ENCODE peak calls at places on chromosomes 13 and 19, in eight cellular contexts. One of them, this sample, is unnamed.

GRCh38 chr19:4042064-4042730 is 24.5 kb downstream of the ZBTB7A start:
- DNase-seq in GM23338: no peak
- DNase-seq in T-cell: no peak
- DNase-seq in gastrocnemius medialis: no peak
- DNase-seq in mucosa of gallbladder: no peak
- DNase-seq in AG10803: no peak
- DNase-seq in cardiac fibroblast: no peak
- DNase-seq in left ventricle myocardium superior: no peak
- DNase-seq in this sample: no peak

GRCh38 chr13:113527272-113527958 is 36.9 kb upstream of the DCUN1D2 start:
- DNase-seq in mucosa of gallbladder: no peak
- DNase-seq in AG10803: no peak
- DNase-seq in gastrocnemius medialis: no peak
- DNase-seq in cardiac fibroblast: no peak
- DNase-seq in T-cell: no peak
- DNase-seq in left ventricle myocardium superior: no peak
- DNase-seq in GM23338: no peak
- DNase-seq in this sample: no peak

GRCh38 chr13:113001251-113002140 is 32.5 kb downstream of the MCF2L start:
- DNase-seq in cardiac fibroblast: peak; percentile 17
- DNase-seq in GM23338: peak; percentile 36
- DNase-seq in AG10803: no peak
- DNase-seq in T-cell: no peak
- DNase-seq in left ventricle myocardium superior: peak; percentile 63
- DNase-seq in mucosa of gallbladder: peak; percentile 41
- DNase-seq in gastrocnemius medialis: no peak
- DNase-seq in this sample: peak; percentile 63

GRCh38 chr19:45355910-45356309 is 14.5 kb downstream of the ERCC2 start:
- DNase-seq in left ventricle myocardium superior: no peak
- DNase-seq in GM23338: no peak
- DNase-seq in T-cell: no peak
- DNase-seq in mucosa of gallbladder: no peak
- DNase-seq in gastrocnemius medialis: no peak
- DNase-seq in AG10803: no peak
- DNase-seq in cardiac fibroblast: no peak
- DNase-seq in this sample: no peak

GRCh38 chr13:52034616-52035226 is 10.2 kb downstream of the UTP14C start:
- DNase-seq in GM23338: no peak
- DNase-seq in T-cell: no peak
- DNase-seq in left ventricle myocardium superior: no peak
- DNase-seq in mucosa of gallbladder: no peak
- DNase-seq in gastrocnemius medialis: no peak
- DNase-seq in AG10803: no peak
- DNase-seq in cardiac fibroblast: no peak
- DNase-seq in this sample: no peak

GRCh38 chr19:41356984-41357739 is 3.4 kb upstream of the TGFB1 start:
- DNase-seq in AG10803: no peak
- DNase-seq in cardiac fibroblast: no peak
- DNase-seq in T-cell: no peak
- DNase-seq in mucosa of gallbladder: no peak
- DNase-seq in left ventricle myocardium superior: no peak
- DNase-seq in gastrocnemius medialis: no peak
- DNase-seq in GM23338: no peak
- DNase-seq in this sample: no peak

GRCh38 chr13:40187836-40188591 is 478.4 kb downstream of the FOXO1 start:
- DNase-seq in AG10803: no peak
- DNase-seq in gastrocnemius medialis: no peak
- DNase-seq in GM23338: peak; percentile 23
- DNase-seq in left ventricle myocardium superior: no peak
- DNase-seq in cardiac fibroblast: no peak
- DNase-seq in mucosa of gallbladder: no peak
- DNase-seq in T-cell: peak; percentile 71
- DNase-seq in this sample: no peak

GRCh38 chr19:4390017-4390861 is 10.1 kb downstream of the SH3GL1 start:
- DNase-seq in cardiac fibroblast: peak; percentile 78
- DNase-seq in left ventricle myocardium superior: peak; percentile 42
- DNase-seq in T-cell: no peak
- DNase-seq in AG10803: peak; percentile 55
- DNase-seq in gastrocnemius medialis: no peak
- DNase-seq in GM23338: peak; percentile 85
- DNase-seq in mucosa of gallbladder: no peak
- DNase-seq in this sample: peak; percentile 59

GRCh38 chr19:29370276-29370675 is 155.5 kb upstream of the VSTM2B start:
- DNase-seq in GM23338: no peak
- DNase-seq in AG10803: no peak
- DNase-seq in T-cell: no peak
- DNase-seq in mucosa of gallbladder: peak; percentile 3
- DNase-seq in gastrocnemius medialis: no peak
- DNase-seq in left ventricle myocardium superior: no peak
- DNase-seq in cardiac fibroblast: no peak
- DNase-seq in this sample: no peak

GRCh38 chr13:51684076-51684475 is 99.8 kb downstream of the WDFY2 start:
- DNase-seq in mucosa of gallbladder: no peak
- DNase-seq in left ventricle myocardium superior: no peak
- DNase-seq in gastrocnemius medialis: no peak
- DNase-seq in GM23338: no peak
- DNase-seq in cardiac fibroblast: peak; percentile 62
- DNase-seq in T-cell: no peak
- DNase-seq in AG10803: peak; percentile 87
- DNase-seq in this sample: no peak

GRCh38 chr19:38049105-38049649 is 142.2 kb downstream of the SIPA1L3 start:
- DNase-seq in GM23338: no peak
- DNase-seq in AG10803: peak; percentile 57
- DNase-seq in T-cell: peak; percentile 52
- DNase-seq in gastrocnemius medialis: no peak
- DNase-seq in cardiac fibroblast: no peak
- DNase-seq in left ventricle myocardium superior: no peak
- DNase-seq in mucosa of gallbladder: no peak
- DNase-seq in this sample: no peak

GRCh38 chr13:45490068-45490467 is 25.3 kb downstream of the COG3 start:
- DNase-seq in cardiac fibroblast: no peak
- DNase-seq in gastrocnemius medialis: no peak
- DNase-seq in T-cell: peak; percentile 12
- DNase-seq in GM23338: peak; percentile 56
- DNase-seq in left ventricle myocardium superior: no peak
- DNase-seq in mucosa of gallbladder: no peak
- DNase-seq in AG10803: no peak
- DNase-seq in this sample: no peak

GRCh38 chr19:17394891-17395415 is 957 bp upstream of the CCDC194 start:
- DNase-seq in left ventricle myocardium superior: peak; percentile 80
- DNase-seq in T-cell: no peak
- DNase-seq in mucosa of gallbladder: peak; percentile 63
- DNase-seq in gastrocnemius medialis: no peak
- DNase-seq in GM23338: peak; percentile 97
- DNase-seq in cardiac fibroblast: peak; percentile 60
- DNase-seq in AG10803: peak; percentile 60
- DNase-seq in this sample: no peak

GRCh38 chr13:35474551-35474950 is 1.9 kb downstream of the MAB21L1 start:
- DNase-seq in gastrocnemius medialis: no peak
- DNase-seq in left ventricle myocardium superior: no peak
- DNase-seq in GM23338: peak; percentile 28
- DNase-seq in AG10803: no peak
- DNase-seq in T-cell: no peak
- DNase-seq in mucosa of gallbladder: no peak
- DNase-seq in cardiac fibroblast: no peak
- DNase-seq in this sample: no peak

GRCh38 chr13:44298314-44298713 is 75.3 kb upstream of the SERP2 start:
- DNase-seq in mucosa of gallbladder: no peak
- DNase-seq in left ventricle myocardium superior: no peak
- DNase-seq in GM23338: no peak
- DNase-seq in gastrocnemius medialis: no peak
- DNase-seq in T-cell: no peak
- DNase-seq in cardiac fibroblast: no peak
- DNase-seq in AG10803: peak; percentile 43
- DNase-seq in this sample: no peak

GRCh38 chr19:1251503-1252220 is 3.3 kb downstream of the MIDN start:
- DNase-seq in gastrocnemius medialis: peak; percentile 61
- DNase-seq in T-cell: peak; percentile 61
- DNase-seq in AG10803: no peak
- DNase-seq in GM23338: no peak
- DNase-seq in left ventricle myocardium superior: no peak
- DNase-seq in cardiac fibroblast: no peak
- DNase-seq in mucosa of gallbladder: peak; percentile 78
- DNase-seq in this sample: peak; percentile 76

GRCh38 chr13:113058988-113059850 is 46.4 kb upstream of the F7 start:
- DNase-seq in mucosa of gallbladder: no peak
- DNase-seq in left ventricle myocardium superior: peak; percentile 13
- DNase-seq in gastrocnemius medialis: no peak
- DNase-seq in GM23338: no peak
- DNase-seq in AG10803: no peak
- DNase-seq in cardiac fibroblast: no peak
- DNase-seq in T-cell: no peak
- DNase-seq in this sample: no peak